ENCODE peak calls at places on chromosomes 2 and 18, in five cellular contexts. R, Q, T, O and B are unnamed samples.

GRCh38 chr2:235773188-235773928 is 279.5 kb downstream of the AGAP1 start:
- DNase-seq in R (no peak), Q (no peak), T (no peak), O (no peak), B (no peak)

GRCh38 chr2:137937246-137937645 is 27.0 kb upstream of the HNMT start:
- DNase-seq in R (no peak), Q (no peak), T (no peak), O (no peak), B (no peak)

GRCh38 chr2:121256720-121257475 is 28.1 kb downstream of the TFCP2L1 start:
- DNase-seq in R (no peak), Q (no peak), T (no peak), O (no peak), B (no peak)

GRCh38 chr2:159089543-159089942 is 121.1 kb downstream of the TANC1 start:
- DNase-seq in R (peak), Q (no peak), T (no peak), O (no peak), B (no peak)

GRCh38 chr2:1823187-1824169 is 79.2 kb upstream of the PXDN start:
- DNase-seq in R (no peak), Q (no peak), T (no peak), O (no peak), B (no peak)

GRCh38 chr2:100256416-100256815 is 65.9 kb downstream of the LONRF2 start:
- DNase-seq in R (peak), Q (no peak), T (no peak), O (no peak), B (no peak)

GRCh38 chr2:232927041-232927792 is 57.2 kb downstream of the SNORC start:
- DNase-seq in R (peak), Q (peak), T (no peak), O (peak), B (no peak)

GRCh38 chr2:230899786-230900185 is 25.3 kb downstream of the GPR55 start:
- DNase-seq in R (peak), Q (no peak), T (no peak), O (no peak), B (no peak)

GRCh38 chr18:55083461-55083860 is 124.2 kb upstream of the CCDC68 start:
- DNase-seq in R (peak), Q (no peak), T (no peak), O (no peak), B (no peak)

GRCh38 chr2:101130081-101130480 is 21.1 kb downstream of the TBC1D8 start:
- DNase-seq in R (no peak), Q (no peak), T (no peak), O (no peak), B (no peak)

GRCh38 chr2:15092691-15093090 is 460.2 kb downstream of the LRATD1 start:
- DNase-seq in R (peak), Q (no peak), T (no peak), O (no peak), B (no peak)

GRCh38 chr2:8475349-8476045 is 206.4 kb upstream of the ID2 start:
- DNase-seq in R (no peak), Q (no peak), T (peak), O (no peak), B (no peak)

GRCh38 chr2:241108271-241109209 is 6.5 kb upstream of the MTERF4 start:
- DNase-seq in R (no peak), Q (no peak), T (no peak), O (no peak), B (no peak)

GRCh38 chr2:224122542-224122941 is 83.5 kb upstream of the SERPINE2 start:
- DNase-seq in R (peak), Q (peak), T (no peak), O (no peak), B (no peak)

GRCh38 chr18:36158261-36158867 is 28.7 kb downstream of the ELP2 start:
- DNase-seq in R (peak), Q (no peak), T (no peak), O (no peak), B (no peak)

GRCh38 chr2:239691720-239692119 is 290.9 kb upstream of the HDAC4 start:
- DNase-seq in R (no peak), Q (no peak), T (no peak), O (no peak), B (no peak)

GRCh38 chr18:57629399-57629798 is 7.8 kb upstream of the NARS1 start:
- DNase-seq in R (no peak), Q (no peak), T (no peak), O (no peak), B (no peak)

GRCh38 chr2:200406379-200406778 is 99.9 kb downstream of the SPATS2L start:
- DNase-seq in R (peak), Q (no peak), T (no peak), O (no peak), B (no peak)

GRCh38 chr2:159506764-159507406 is 109.5 kb downstream of the BAZ2B start:
- DNase-seq in R (peak), Q (peak), T (no peak), O (no peak), B (no peak)

GRCh38 chr2:24919100-24919976 is 699 bp downstream of the ADCY3 start:
- DNase-seq in R (peak), Q (peak), T (peak), O (peak), B (no peak)

GRCh38 chr18:44830551-44830950 is 149.9 kb downstream of the SETBP1 start:
- DNase-seq in R (no peak), Q (no peak), T (no peak), O (no peak), B (no peak)

GRCh38 chr2:211835695-211836094 is 702.9 kb downstream of the ERBB4 start:
- DNase-seq in R (no peak), Q (no peak), T (no peak), O (no peak), B (no peak)

GRCh38 chr2:91974401-91975129 is 2896.7 kb upstream of the TEKT4 start:
- DNase-seq in R (no peak), Q (no peak), T (no peak), O (no peak), B (no peak)

DNA sequence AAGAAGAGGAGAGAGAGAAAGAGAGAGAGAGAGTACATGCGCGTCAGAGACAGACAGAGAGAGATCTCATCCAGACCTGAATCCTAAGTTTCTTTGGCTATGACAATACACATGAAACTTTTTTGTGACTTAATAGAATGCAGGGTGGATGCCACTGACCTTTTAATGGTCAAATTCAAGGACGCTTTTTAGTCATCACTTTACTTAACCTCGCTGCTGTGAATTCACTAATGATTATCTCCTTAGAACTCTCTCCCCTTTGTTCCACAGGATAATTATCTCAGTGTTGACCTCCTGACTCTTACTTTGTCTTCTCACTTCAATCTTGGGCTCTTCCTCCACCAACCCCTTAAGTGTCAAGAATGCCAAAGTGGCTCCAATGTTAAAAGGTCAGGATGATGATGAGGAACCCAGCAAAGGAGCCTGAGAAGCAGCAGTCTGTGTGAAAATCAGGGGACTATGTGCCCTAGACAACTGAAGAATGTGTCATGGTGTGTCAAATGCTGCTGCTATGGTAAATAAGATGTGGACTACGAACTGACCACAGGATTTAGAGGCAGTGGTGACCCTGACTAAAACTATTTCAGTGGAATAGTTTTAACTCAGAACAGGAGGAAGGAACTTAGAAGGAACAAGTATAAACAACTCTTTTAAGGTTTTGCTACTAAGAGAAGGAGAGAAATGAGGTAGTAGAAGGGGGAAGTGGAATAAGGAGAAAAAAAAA is 382.1 kb downstream of the ZEB2 start:
- DNase-seq in R (peak), Q (no peak), T (no peak), O (no peak), B (no peak)
- H3K27ac ChIP-seq in R (peak), Q (no peak), T (no peak), O (no peak), B (no peak)

DNA sequence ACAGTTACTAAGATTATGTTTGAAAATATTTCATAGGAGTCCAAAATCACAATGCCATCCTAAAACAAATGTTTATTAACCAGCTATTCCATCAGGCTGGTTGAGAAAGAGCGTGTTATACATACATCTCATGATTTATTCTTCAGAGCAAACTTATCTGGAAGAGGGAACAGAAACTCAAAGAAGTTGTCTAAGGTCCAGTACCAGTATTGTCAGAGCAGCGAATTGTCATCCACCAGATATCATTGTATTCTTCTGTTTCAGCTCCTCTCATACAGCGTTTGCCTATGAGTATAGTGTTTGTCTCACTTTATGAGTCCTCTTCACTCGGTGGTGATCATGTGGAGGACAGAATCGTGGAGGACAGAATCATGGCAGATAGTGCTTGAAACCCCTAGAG is 238.2 kb downstream of the OSR1 start:
- DNase-seq in R (no peak), Q (no peak), T (no peak), O (no peak), B (no peak)
- H3K27ac ChIP-seq in R (peak), Q (no peak), T (no peak), O (no peak), B (peak)

DNA sequence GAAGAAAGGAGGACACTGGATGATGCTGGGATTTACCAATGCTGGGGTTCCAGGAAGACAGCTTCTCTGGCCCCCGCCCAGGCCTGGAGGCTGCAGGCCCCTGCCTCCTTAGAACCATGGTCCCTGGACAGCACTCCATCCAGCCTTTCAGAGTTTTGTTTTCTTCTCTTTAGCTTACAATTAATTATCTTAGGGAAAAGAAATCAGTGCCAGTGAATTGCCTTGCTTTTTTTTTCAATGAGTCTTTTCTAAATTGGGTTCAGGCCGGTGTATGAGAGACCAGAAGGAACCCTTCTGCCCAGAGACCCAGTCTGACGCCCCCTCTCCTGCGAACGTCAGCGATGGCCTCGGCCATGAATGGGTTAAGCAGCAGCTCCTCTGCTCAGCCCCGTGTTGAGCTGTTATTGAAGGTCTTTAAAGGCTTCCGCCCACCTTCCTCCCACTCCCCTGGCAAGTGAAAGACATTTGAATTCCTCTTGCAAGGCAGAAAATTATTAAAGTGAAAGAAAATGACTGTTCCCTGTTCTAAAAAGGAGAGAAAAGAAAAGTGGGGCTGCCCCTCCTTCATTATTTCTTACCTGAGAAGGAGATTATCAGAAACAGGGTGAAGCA is 65.7 kb upstream of the CHMP1B start:
- DNase-seq in R (no peak), Q (no peak), T (no peak), O (no peak), B (peak)
- H3K27ac ChIP-seq in R (no peak), Q (no peak), T (no peak), O (no peak), B (peak)

DNA sequence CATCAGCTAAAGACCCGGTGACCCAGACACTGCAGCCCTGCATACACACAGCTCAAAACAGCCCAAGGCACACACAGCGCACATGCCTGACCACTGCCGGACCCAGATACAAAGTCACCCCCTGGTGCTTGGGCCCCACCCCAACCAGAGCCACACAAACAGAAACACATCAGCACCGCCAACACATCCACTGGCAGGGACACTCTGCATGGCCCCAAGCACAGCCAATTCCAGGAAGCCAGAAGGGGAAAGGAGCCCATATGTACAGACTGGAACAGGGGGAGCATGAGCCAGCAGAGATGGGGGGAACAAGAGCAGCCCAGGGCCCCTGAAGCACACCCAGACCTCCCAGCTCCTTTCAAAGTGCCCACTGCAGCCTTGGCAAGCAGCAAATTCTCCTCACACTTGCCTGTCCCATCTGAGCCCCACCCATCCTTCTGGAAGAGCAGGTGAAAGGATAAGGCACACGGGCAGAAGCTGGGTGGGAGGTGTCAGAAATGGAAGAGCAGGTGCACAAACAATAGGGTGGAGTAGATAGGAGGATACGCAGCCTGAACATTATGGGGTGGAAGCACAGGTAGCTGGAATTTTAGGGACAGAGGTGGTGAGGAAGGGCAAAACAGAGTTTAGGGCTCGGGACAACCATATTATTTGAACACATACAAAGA is 69.3 kb downstream of the TNS1 start:
- DNase-seq in R (no peak), Q (no peak), T (no peak), O (no peak), B (no peak)
- H3K27ac ChIP-seq in R (peak), Q (peak), T (no peak), O (peak), B (peak)

GRCh38 chr2:31383471-31384153 is 30.9 kb downstream of the XDH start:
- DNase-seq in R (peak), Q (no peak), T (no peak), O (no peak), B (no peak)
- H3K27ac ChIP-seq in R (peak), Q (peak), T (no peak), O (peak), B (no peak)

GRCh38 chr2:128981353-128981752 is 662.7 kb upstream of the HS6ST1 start:
- DNase-seq in R (no peak), Q (no peak), T (no peak), O (no peak), B (no peak)

GRCh38 chr2:128982670-128983069 is 664.0 kb upstream of the HS6ST1 start:
- DNase-seq in R (no peak), Q (no peak), T (no peak), O (no peak), B (no peak)

GRCh38 chr2:128979182-128979581 is 660.5 kb upstream of the HS6ST1 start:
- DNase-seq in R (no peak), Q (no peak), T (no peak), O (no peak), B (no peak)

GRCh38 chr2:128982001-128982400 is 663.3 kb upstream of the HS6ST1 start:
- DNase-seq in R (no peak), Q (no peak), T (no peak), O (no peak), B (no peak)

DNA sequence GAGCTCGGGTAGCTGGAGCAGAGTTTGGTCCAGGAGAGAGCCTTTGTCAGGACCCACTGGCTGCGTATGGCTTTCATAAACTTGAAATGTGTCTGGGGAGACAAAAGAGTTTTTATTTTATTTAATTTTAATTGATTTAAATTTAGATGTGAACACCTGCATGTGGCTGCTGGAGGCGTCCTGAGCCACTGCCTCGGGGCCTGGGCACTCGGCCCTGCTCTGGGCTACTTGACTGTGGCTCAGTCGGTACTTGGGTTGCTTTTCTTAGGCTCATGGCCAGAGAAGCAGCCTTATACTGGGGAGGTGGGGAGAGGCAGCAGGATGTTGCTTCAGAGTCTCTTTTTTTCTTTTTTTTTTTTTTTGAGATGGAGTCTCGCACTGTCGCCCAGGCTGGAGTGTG is 661.8 kb upstream of the HS6ST1 start:
- DNase-seq in R (no peak), Q (no peak), T (no peak), O (no peak), B (no peak)
- H3K27ac ChIP-seq in R (no peak), Q (no peak), T (no peak), O (no peak), B (no peak)

GRCh38 chr2:203682688-203683130 is 23.7 kb upstream of the CD28 start:
- DNase-seq in R (peak), Q (peak), T (no peak), O (no peak), B (no peak)
- H3K27ac ChIP-seq in R (peak), Q (peak), T (no peak), O (no peak), B (no peak)

GRCh38 chr2:55883829-55884228 is 39.8 kb downstream of the EFEMP1 start:
- DNase-seq in R (no peak), Q (no peak), T (no peak), O (no peak), B (no peak)
- H3K27ac ChIP-seq in R (peak), Q (no peak), T (no peak), O (peak), B (no peak)

GRCh38 chr18:269480-270090 is 1.7 kb upstream of the THOC1 start:
- DNase-seq in R (no peak), Q (no peak), T (no peak), O (no peak), B (no peak)
- H3K27ac ChIP-seq in R (no peak), Q (no peak), T (no peak), O (no peak), B (no peak)

GRCh38 chr18:74110983-74111382 is 36.7 kb downstream of the FBXO15 start:
- DNase-seq in R (no peak), Q (no peak), T (no peak), O (no peak), B (no peak)
- H3K27ac ChIP-seq in R (no peak), Q (no peak), T (no peak), O (no peak), B (no peak)